ENCODE peak calls at places on chromosomes 3 and 15, in eight cellular contexts. Q is NCI-H1092; R is SW480; B is lower leg skin; M is activated naive CD4-positive, alpha-beta T cell treated with anti-CD3 and anti-CD28 coated beads for 36 hours; P is brain pericyte; Y is NCI-H1105 treated with DMSO at 0.1 percent for 48 hours; W is choroid plexus epithelial cell. Z is an unnamed sample.

GRCh38 chr3:142990706-142991105 is 10.7 kb upstream of the U2SURP start:
- DNase-seq in M (no peak), R (no peak), Y (no peak), P (no peak), Q (no peak), B (no peak), W (no peak), Z (no peak)

GRCh38 chr15:77568014-77568959 is 64.4 kb downstream of the LINGO1 start:
- DNase-seq in P (no peak), W (peak), B (no peak), R (no peak), Y (no peak), M (no peak), Q (peak), Z (no peak)

GRCh38 chr3:70097084-70097483 is 97.6 kb downstream of the SAMMSON start:
- DNase-seq in R (no peak), B (no peak), P (no peak), Y (no peak), Q (no peak), W (no peak), M (no peak), Z (no peak)

GRCh38 chr15:67340630-67341029 is 86.0 kb downstream of the IQCH start:
- DNase-seq in M (no peak), B (no peak), Y (no peak), W (no peak), P (no peak), Q (no peak), R (no peak), Z (no peak)

GRCh38 chr3:185847506-185847905 is 22.7 kb upstream of the IGF2BP2 start:
- DNase-seq in B (no peak), Y (no peak), W (no peak), R (no peak), M (no peak), P (no peak), Q (no peak), Z (no peak)

GRCh38 chr3:24773798-24774197 is 279.1 kb upstream of the THRB start:
- DNase-seq in P (peak), Y (peak), Q (peak), M (peak), W (peak), B (no peak), R (peak), Z (peak)

GRCh38 chr3:64143399-64144130 is 81.7 kb downstream of the PRICKLE2 start:
- DNase-seq in M (no peak), R (peak), W (peak), P (no peak), Y (peak), Q (no peak), B (peak), Z (peak)

GRCh38 chr3:108485146-108485545 is 25.2 kb downstream of the MYH15 start:
- DNase-seq in R (no peak), Y (no peak), P (no peak), B (no peak), W (no peak), Q (no peak), M (no peak), Z (peak)

GRCh38 chr3:189862385-189863023 is 231.3 kb downstream of the TP63 start:
- DNase-seq in W (peak), P (no peak), Q (no peak), R (no peak), B (no peak), Y (no peak), M (no peak), Z (no peak)

GRCh38 chr3:101976473-101976872 is 127.2 kb downstream of the NFKBIZ start:
- DNase-seq in Y (peak), P (no peak), W (no peak), B (no peak), M (no peak), R (no peak), Q (no peak), Z (no peak)